ENCODE peak calls at places on chromosomes 12 and 14, in four cellular contexts. E is T-helper 2 cell, W is WTC11, K is colonic mucosa. Q is an unnamed sample.

GRCh38 chr12:89236237-89236636 is 116.1 kb downstream of the DUSP6 start:
- DNase-seq in E (no peak), W (no peak), K (no peak), Q (no peak)

GRCh38 chr12:123120452-123121166 is 30.3 kb downstream of the PITPNM2 start:
- DNase-seq in E (no peak), K (no peak), W (no peak), Q (no peak)

GRCh38 chr12:109539508-109539907 is 33.8 kb downstream of the MMAB start:
- DNase-seq in W (no peak), E (no peak), K (no peak), Q (no peak)

GRCh38 chr12:1289371-1290155 is 298.5 kb downstream of the ERC1 start:
- DNase-seq in W (no peak), E (no peak), K (no peak), Q (no peak)

GRCh38 chr12:32322354-32322753 is 77.0 kb upstream of the FGD4 start:
- DNase-seq in E (no peak), K (no peak), W (no peak), Q (no peak)

GRCh38 chr12:32508626-32509025 is 109.3 kb downstream of the FGD4 start:
- DNase-seq in K (no peak), E (no peak), W (no peak), Q (no peak)

GRCh38 chr12:8562310-8562709 is 21.6 kb upstream of the CLEC4E start:
- DNase-seq in K (no peak), W (peak), E (no peak), Q (no peak)

GRCh38 chr12:94545937-94546771 is 86.5 kb upstream of the CEP83 start:
- DNase-seq in W (peak), E (no peak), K (peak), Q (no peak)

GRCh38 chr12:2531371-2531770 is 263.4 kb upstream of the FKBP4 start:
- DNase-seq in W (no peak), E (no peak), K (no peak), Q (no peak)

GRCh38 chr12:46430340-46430948 is 57.9 kb upstream of the SLC38A2 start:
- DNase-seq in E (no peak), W (no peak), K (peak), Q (no peak)

GRCh38 chr12:132451836-132452195 is 38.1 kb upstream of the FBRSL1 start:
- DNase-seq in W (no peak), K (no peak), E (no peak), Q (no peak)

GRCh38 chr14:24427537-24428508 is 1.6 kb downstream of the CBLN3 start:
- DNase-seq in W (no peak), E (no peak), K (no peak), Q (no peak)

GRCh38 chr12:123761841-123762714 is at the start of gene DNAH10:
- DNase-seq in E (no peak), K (peak), W (peak), Q (peak)

GRCh38 chr14:76194327-76194726 is 42.6 kb downstream of the GPATCH2L start:
- DNase-seq in W (no peak), K (no peak), E (no peak), Q (no peak)

GRCh38 chr14:61147369-61147897 is 133.7 kb downstream of the TMEM30B start:
- DNase-seq in W (no peak), K (no peak), E (no peak), Q (no peak)

GRCh38 chr12:46217686-46218508 is 50.9 kb downstream of the SLC38A1 start:
- DNase-seq in K (peak), E (peak), W (no peak), Q (no peak)

GRCh38 chr14:20697273-20698017 is 8.9 kb downstream of the ANG start:
- DNase-seq in K (peak), E (peak), W (peak), Q (peak)

GRCh38 chr12:57248934-57249742 is 1.8 kb downstream of the STAC3 start:
- DNase-seq in E (no peak), W (peak), K (no peak), Q (no peak)

GRCh38 chr12:51442324-51442723 is 17.7 kb downstream of the SLC4A8 start:
- DNase-seq in W (no peak), K (no peak), E (no peak), Q (no peak)

GRCh38 chr12:57219993-57220728 is 3.6 kb downstream of the NXPH4 start:
- DNase-seq in E (no peak), W (no peak), K (no peak), Q (no peak)

GRCh38 chr12:114762490-114763110 is 78.6 kb upstream of the TBX3 start:
- DNase-seq in K (no peak), W (no peak), E (no peak), Q (no peak)

GRCh38 chr12:78185109-78185508 is 354.4 kb downstream of the NAV3 start:
- DNase-seq in E (no peak), K (no peak), W (no peak), Q (no peak)

GRCh38 chr14:22780941-22781605 is 14.6 kb downstream of the OXA1L start:
- DNase-seq in K (no peak), W (no peak), E (no peak), Q (no peak)

GRCh38 chr14:100361626-100362025 is 38.5 kb downstream of the SLC25A47 start:
- DNase-seq in K (no peak), E (no peak), W (no peak), Q (no peak)

GRCh38 chr12:113955109-113955970 is 10.8 kb downstream of the RBM19 start:
- DNase-seq in K (peak), E (no peak), W (peak), Q (no peak)

GRCh38 chr12:81835783-81836182 is 76.6 kb upstream of the PPFIA2 start:
- DNase-seq in K (no peak), E (no peak), W (no peak), Q (no peak)

Q was measured in memory B cell.